ENCODE peak calls at places on chromosomes 13 and 19, in seven cellular contexts. One of them, this sample, is unnamed.

GRCh38 chr19:48835734-48836088 is 580 bp downstream of the HSD17B14 start:
- DNase-seq in NCI-H1092: peak
- DNase-seq in AG09309: no peak
- DNase-seq in nephron progenitor cell: peak
- DNase-seq in activated T-cell treated with anti-CD3 and anti-CD28 coated beads for 48 hours: peak
- DNase-seq in activated CD8-positive, alpha-beta memory T cell treated with anti-CD3 and anti-CD28 coated beads for 1 hour: peak
- DNase-seq in activated CD4-positive, alpha-beta T cell treated with anti-CD3 and anti-CD28 coated beads, Interleukin-2, amount 10 ng/mL, durations not matched to agents 24 days and 14 days: peak
- DNase-seq in this sample: peak

GRCh38 chr13:98445340-98446233 is 131.3 kb downstream of the STK24 start:
- DNase-seq in nephron progenitor cell: peak
- DNase-seq in NCI-H1092: peak
- DNase-seq in activated T-cell treated with anti-CD3 and anti-CD28 coated beads for 48 hours: peak
- DNase-seq in activated CD4-positive, alpha-beta T cell treated with anti-CD3 and anti-CD28 coated beads, Interleukin-2, amount 10 ng/mL, durations not matched to agents 24 days and 14 days: peak
- DNase-seq in activated CD8-positive, alpha-beta memory T cell treated with anti-CD3 and anti-CD28 coated beads for 1 hour: peak
- DNase-seq in AG09309: no peak
- DNase-seq in this sample: no peak

GRCh38 chr19:29660835-29661234 is 4.4 kb upstream of the PLEKHF1 start:
- DNase-seq in activated T-cell treated with anti-CD3 and anti-CD28 coated beads for 48 hours: peak
- DNase-seq in NCI-H1092: no peak
- DNase-seq in nephron progenitor cell: no peak
- DNase-seq in activated CD8-positive, alpha-beta memory T cell treated with anti-CD3 and anti-CD28 coated beads for 1 hour: no peak
- DNase-seq in AG09309: no peak
- DNase-seq in activated CD4-positive, alpha-beta T cell treated with anti-CD3 and anti-CD28 coated beads, Interleukin-2, amount 10 ng/mL, durations not matched to agents 24 days and 14 days: peak
- DNase-seq in this sample: no peak

GRCh38 chr13:53250977-53251376 is 222.4 kb downstream of the OLFM4 start:
- DNase-seq in activated T-cell treated with anti-CD3 and anti-CD28 coated beads for 48 hours: no peak
- DNase-seq in NCI-H1092: no peak
- DNase-seq in nephron progenitor cell: no peak
- DNase-seq in AG09309: no peak
- DNase-seq in activated CD8-positive, alpha-beta memory T cell treated with anti-CD3 and anti-CD28 coated beads for 1 hour: no peak
- DNase-seq in activated CD4-positive, alpha-beta T cell treated with anti-CD3 and anti-CD28 coated beads, Interleukin-2, amount 10 ng/mL, durations not matched to agents 24 days and 14 days: no peak
- DNase-seq in this sample: no peak

GRCh38 chr19:5103061-5103701 is 134.3 kb downstream of the KDM4B start:
- DNase-seq in AG09309: no peak
- DNase-seq in activated T-cell treated with anti-CD3 and anti-CD28 coated beads for 48 hours: no peak
- DNase-seq in NCI-H1092: peak
- DNase-seq in activated CD8-positive, alpha-beta memory T cell treated with anti-CD3 and anti-CD28 coated beads for 1 hour: no peak
- DNase-seq in nephron progenitor cell: no peak
- DNase-seq in activated CD4-positive, alpha-beta T cell treated with anti-CD3 and anti-CD28 coated beads, Interleukin-2, amount 10 ng/mL, durations not matched to agents 24 days and 14 days: no peak
- DNase-seq in this sample: no peak

GRCh38 chr19:674282-675151 is 1.7 kb upstream of the FSTL3 start:
- DNase-seq in AG09309: no peak
- DNase-seq in activated CD4-positive, alpha-beta T cell treated with anti-CD3 and anti-CD28 coated beads, Interleukin-2, amount 10 ng/mL, durations not matched to agents 24 days and 14 days: no peak
- DNase-seq in nephron progenitor cell: no peak
- DNase-seq in NCI-H1092: no peak
- DNase-seq in activated T-cell treated with anti-CD3 and anti-CD28 coated beads for 48 hours: no peak
- DNase-seq in activated CD8-positive, alpha-beta memory T cell treated with anti-CD3 and anti-CD28 coated beads for 1 hour: no peak
- DNase-seq in this sample: no peak

GRCh38 chr19:6997679-6998445 is 23.4 kb downstream of the MBD3L2B start:
- DNase-seq in activated CD8-positive, alpha-beta memory T cell treated with anti-CD3 and anti-CD28 coated beads for 1 hour: no peak
- DNase-seq in nephron progenitor cell: no peak
- DNase-seq in activated T-cell treated with anti-CD3 and anti-CD28 coated beads for 48 hours: no peak
- DNase-seq in activated CD4-positive, alpha-beta T cell treated with anti-CD3 and anti-CD28 coated beads, Interleukin-2, amount 10 ng/mL, durations not matched to agents 24 days and 14 days: no peak
- DNase-seq in AG09309: no peak
- DNase-seq in NCI-H1092: no peak
- DNase-seq in this sample: no peak

GRCh38 chr19:17306285-17306714 is 628 bp downstream of the MRPL34 start:
- DNase-seq in activated T-cell treated with anti-CD3 and anti-CD28 coated beads for 48 hours: no peak
- DNase-seq in activated CD4-positive, alpha-beta T cell treated with anti-CD3 and anti-CD28 coated beads, Interleukin-2, amount 10 ng/mL, durations not matched to agents 24 days and 14 days: no peak
- DNase-seq in nephron progenitor cell: peak
- DNase-seq in AG09309: no peak
- DNase-seq in NCI-H1092: no peak
- DNase-seq in activated CD8-positive, alpha-beta memory T cell treated with anti-CD3 and anti-CD28 coated beads for 1 hour: no peak
- DNase-seq in this sample: no peak

GRCh38 chr19:13959962-13960862 is 7.9 kb downstream of the DCAF15 start:
- DNase-seq in activated CD4-positive, alpha-beta T cell treated with anti-CD3 and anti-CD28 coated beads, Interleukin-2, amount 10 ng/mL, durations not matched to agents 24 days and 14 days: peak
- DNase-seq in NCI-H1092: no peak
- DNase-seq in activated T-cell treated with anti-CD3 and anti-CD28 coated beads for 48 hours: no peak
- DNase-seq in nephron progenitor cell: peak
- DNase-seq in activated CD8-positive, alpha-beta memory T cell treated with anti-CD3 and anti-CD28 coated beads for 1 hour: no peak
- DNase-seq in AG09309: no peak
- DNase-seq in this sample: no peak

GRCh38 chr13:89688908-89689307 is 1658.6 kb upstream of the MIR17HG start:
- DNase-seq in NCI-H1092: no peak
- DNase-seq in AG09309: no peak
- DNase-seq in activated T-cell treated with anti-CD3 and anti-CD28 coated beads for 48 hours: no peak
- DNase-seq in activated CD8-positive, alpha-beta memory T cell treated with anti-CD3 and anti-CD28 coated beads for 1 hour: no peak
- DNase-seq in activated CD4-positive, alpha-beta T cell treated with anti-CD3 and anti-CD28 coated beads, Interleukin-2, amount 10 ng/mL, durations not matched to agents 24 days and 14 days: no peak
- DNase-seq in nephron progenitor cell: no peak
- DNase-seq in this sample: no peak

GRCh38 chr13:25286308-25286968 is 850 bp downstream of the MTMR6 start:
- DNase-seq in activated CD4-positive, alpha-beta T cell treated with anti-CD3 and anti-CD28 coated beads, Interleukin-2, amount 10 ng/mL, durations not matched to agents 24 days and 14 days: peak
- DNase-seq in NCI-H1092: no peak
- DNase-seq in AG09309: no peak
- DNase-seq in activated T-cell treated with anti-CD3 and anti-CD28 coated beads for 48 hours: no peak
- DNase-seq in nephron progenitor cell: peak
- DNase-seq in activated CD8-positive, alpha-beta memory T cell treated with anti-CD3 and anti-CD28 coated beads for 1 hour: peak
- DNase-seq in this sample: no peak

GRCh38 chr19:628168-628567 is 5.2 kb downstream of the POLRMT start:
- DNase-seq in activated CD4-positive, alpha-beta T cell treated with anti-CD3 and anti-CD28 coated beads, Interleukin-2, amount 10 ng/mL, durations not matched to agents 24 days and 14 days: peak
- DNase-seq in AG09309: no peak
- DNase-seq in activated T-cell treated with anti-CD3 and anti-CD28 coated beads for 48 hours: no peak
- DNase-seq in nephron progenitor cell: peak
- DNase-seq in activated CD8-positive, alpha-beta memory T cell treated with anti-CD3 and anti-CD28 coated beads for 1 hour: no peak
- DNase-seq in NCI-H1092: no peak
- DNase-seq in this sample: no peak

GRCh38 chr13:52067237-52067636 is 42.7 kb downstream of the UTP14C start:
- DNase-seq in activated CD4-positive, alpha-beta T cell treated with anti-CD3 and anti-CD28 coated beads, Interleukin-2, amount 10 ng/mL, durations not matched to agents 24 days and 14 days: no peak
- DNase-seq in AG09309: no peak
- DNase-seq in activated CD8-positive, alpha-beta memory T cell treated with anti-CD3 and anti-CD28 coated beads for 1 hour: no peak
- DNase-seq in NCI-H1092: no peak
- DNase-seq in nephron progenitor cell: no peak
- DNase-seq in activated T-cell treated with anti-CD3 and anti-CD28 coated beads for 48 hours: no peak
- DNase-seq in this sample: no peak

GRCh38 chr19:54448774-54449700 is at the start of gene LENG8:
- DNase-seq in nephron progenitor cell: peak
- DNase-seq in NCI-H1092: peak
- DNase-seq in AG09309: peak
- DNase-seq in activated CD8-positive, alpha-beta memory T cell treated with anti-CD3 and anti-CD28 coated beads for 1 hour: peak
- DNase-seq in activated T-cell treated with anti-CD3 and anti-CD28 coated beads for 48 hours: peak
- DNase-seq in activated CD4-positive, alpha-beta T cell treated with anti-CD3 and anti-CD28 coated beads, Interleukin-2, amount 10 ng/mL, durations not matched to agents 24 days and 14 days: peak
- DNase-seq in this sample: peak

GRCh38 chr13:51152713-51153112 is 41.6 kb upstream of the C13orf42 start:
- DNase-seq in AG09309: no peak
- DNase-seq in activated CD4-positive, alpha-beta T cell treated with anti-CD3 and anti-CD28 coated beads, Interleukin-2, amount 10 ng/mL, durations not matched to agents 24 days and 14 days: no peak
- DNase-seq in activated CD8-positive, alpha-beta memory T cell treated with anti-CD3 and anti-CD28 coated beads for 1 hour: no peak
- DNase-seq in NCI-H1092: no peak
- DNase-seq in nephron progenitor cell: no peak
- DNase-seq in activated T-cell treated with anti-CD3 and anti-CD28 coated beads for 48 hours: no peak
- DNase-seq in this sample: no peak

GRCh38 chr13:37701972-37702371 is 103.4 kb upstream of the POSTN start:
- DNase-seq in activated CD8-positive, alpha-beta memory T cell treated with anti-CD3 and anti-CD28 coated beads for 1 hour: no peak
- DNase-seq in AG09309: peak
- DNase-seq in activated T-cell treated with anti-CD3 and anti-CD28 coated beads for 48 hours: no peak
- DNase-seq in NCI-H1092: no peak
- DNase-seq in activated CD4-positive, alpha-beta T cell treated with anti-CD3 and anti-CD28 coated beads, Interleukin-2, amount 10 ng/mL, durations not matched to agents 24 days and 14 days: no peak
- DNase-seq in nephron progenitor cell: no peak
- DNase-seq in this sample: no peak

GRCh38 chr19:13099073-13099999 is 3.3 kb downstream of the LYL1 start:
- DNase-seq in activated CD8-positive, alpha-beta memory T cell treated with anti-CD3 and anti-CD28 coated beads for 1 hour: peak
- DNase-seq in activated T-cell treated with anti-CD3 and anti-CD28 coated beads for 48 hours: peak
- DNase-seq in nephron progenitor cell: peak
- DNase-seq in activated CD4-positive, alpha-beta T cell treated with anti-CD3 and anti-CD28 coated beads, Interleukin-2, amount 10 ng/mL, durations not matched to agents 24 days and 14 days: peak
- DNase-seq in NCI-H1092: no peak
- DNase-seq in AG09309: no peak
- DNase-seq in this sample: no peak

GRCh38 chr19:10876459-10877240 is 5.3 kb downstream of the CARM1 start:
- DNase-seq in NCI-H1092: no peak
- DNase-seq in nephron progenitor cell: no peak
- DNase-seq in activated CD4-positive, alpha-beta T cell treated with anti-CD3 and anti-CD28 coated beads, Interleukin-2, amount 10 ng/mL, durations not matched to agents 24 days and 14 days: no peak
- DNase-seq in AG09309: no peak
- DNase-seq in activated T-cell treated with anti-CD3 and anti-CD28 coated beads for 48 hours: no peak
- DNase-seq in activated CD8-positive, alpha-beta memory T cell treated with anti-CD3 and anti-CD28 coated beads for 1 hour: no peak
- DNase-seq in this sample: no peak

GRCh38 chr13:101157261-101157660 is 259.0 kb downstream of the NALCN start:
- DNase-seq in activated T-cell treated with anti-CD3 and anti-CD28 coated beads for 48 hours: no peak
- DNase-seq in activated CD4-positive, alpha-beta T cell treated with anti-CD3 and anti-CD28 coated beads, Interleukin-2, amount 10 ng/mL, durations not matched to agents 24 days and 14 days: no peak
- DNase-seq in NCI-H1092: no peak
- DNase-seq in nephron progenitor cell: no peak
- DNase-seq in activated CD8-positive, alpha-beta memory T cell treated with anti-CD3 and anti-CD28 coated beads for 1 hour: no peak
- DNase-seq in AG09309: no peak
- DNase-seq in this sample: no peak

GRCh38 chr13:35005051-35005450 is 63.0 kb downstream of the NBEA start:
- DNase-seq in activated CD8-positive, alpha-beta memory T cell treated with anti-CD3 and anti-CD28 coated beads for 1 hour: no peak
- DNase-seq in activated T-cell treated with anti-CD3 and anti-CD28 coated beads for 48 hours: no peak
- DNase-seq in NCI-H1092: no peak
- DNase-seq in AG09309: no peak
- DNase-seq in activated CD4-positive, alpha-beta T cell treated with anti-CD3 and anti-CD28 coated beads, Interleukin-2, amount 10 ng/mL, durations not matched to agents 24 days and 14 days: no peak
- DNase-seq in nephron progenitor cell: no peak
- DNase-seq in this sample: no peak

This sample was measured in DMS 273 treated with DMSO at 0.1 percent for 48 hours.